ENCODE peak calls at places on chromosomes 6 and 20, in ten cellular contexts. One of them, this sample, is unnamed.

GRCh38 chr6:149459761-149460160 is 25.1 kb downstream of the ZC3H12D start:
- DNase-seq in cardiac fibroblast: no peak
- DNase-seq in H9: no peak
- DNase-seq in DMS79: no peak
- DNase-seq in stimulated activated naive CD8-positive, alpha-beta T cell treated with anti-CD3 and anti-CD28 coated beads, Interleukin-15, Interleukin-2, amounts not matched to agents 100 U/mL and 50 U/mL, for 24 hours: no peak
- DNase-seq in amygdala: no peak
- DNase-seq in activated CD4-positive, alpha-beta T cell treated with anti-CD3 and anti-CD28 coated beads, Interleukin-2, amount 10 ng/mL, durations not matched to agents 24 days and 14 days: no peak
- DNase-seq in H7: no peak
- DNase-seq in naive thymus-derived CD4-positive, alpha-beta T cell: no peak
- DNase-seq in COR-L47: no peak
- DNase-seq in this sample: no peak

GRCh38 chr6:111061493-111061892 is 25.8 kb upstream of the SLC16A10 start:
- DNase-seq in stimulated activated naive CD8-positive, alpha-beta T cell treated with anti-CD3 and anti-CD28 coated beads, Interleukin-15, Interleukin-2, amounts not matched to agents 100 U/mL and 50 U/mL, for 24 hours: no peak
- DNase-seq in COR-L47: no peak
- DNase-seq in activated CD4-positive, alpha-beta T cell treated with anti-CD3 and anti-CD28 coated beads, Interleukin-2, amount 10 ng/mL, durations not matched to agents 24 days and 14 days: no peak
- DNase-seq in H7: no peak
- DNase-seq in amygdala: no peak
- DNase-seq in cardiac fibroblast: no peak
- DNase-seq in DMS79: no peak
- DNase-seq in naive thymus-derived CD4-positive, alpha-beta T cell: no peak
- DNase-seq in H9: no peak
- DNase-seq in this sample: no peak

GRCh38 chr6:110295451-110296145 is 62.6 kb downstream of the METTL24 start:
- DNase-seq in amygdala: no peak
- DNase-seq in stimulated activated naive CD8-positive, alpha-beta T cell treated with anti-CD3 and anti-CD28 coated beads, Interleukin-15, Interleukin-2, amounts not matched to agents 100 U/mL and 50 U/mL, for 24 hours: no peak
- DNase-seq in COR-L47: no peak
- DNase-seq in H9: no peak
- DNase-seq in activated CD4-positive, alpha-beta T cell treated with anti-CD3 and anti-CD28 coated beads, Interleukin-2, amount 10 ng/mL, durations not matched to agents 24 days and 14 days: no peak
- DNase-seq in H7: no peak
- DNase-seq in cardiac fibroblast: no peak
- DNase-seq in naive thymus-derived CD4-positive, alpha-beta T cell: no peak
- DNase-seq in DMS79: no peak
- DNase-seq in this sample: no peak

GRCh38 chr20:24873015-24873620 is 76.0 kb upstream of the CST7 start:
- DNase-seq in stimulated activated naive CD8-positive, alpha-beta T cell treated with anti-CD3 and anti-CD28 coated beads, Interleukin-15, Interleukin-2, amounts not matched to agents 100 U/mL and 50 U/mL, for 24 hours: no peak
- DNase-seq in H7: no peak
- DNase-seq in DMS79: no peak
- DNase-seq in amygdala: no peak
- DNase-seq in COR-L47: no peak
- DNase-seq in naive thymus-derived CD4-positive, alpha-beta T cell: no peak
- DNase-seq in H9: no peak
- DNase-seq in cardiac fibroblast: no peak
- DNase-seq in activated CD4-positive, alpha-beta T cell treated with anti-CD3 and anti-CD28 coated beads, Interleukin-2, amount 10 ng/mL, durations not matched to agents 24 days and 14 days: no peak
- DNase-seq in this sample: no peak

GRCh38 chr6:158839796-158840195 is 20.6 kb upstream of the EZR start:
- DNase-seq in DMS79: no peak
- DNase-seq in cardiac fibroblast: no peak
- DNase-seq in amygdala: no peak
- DNase-seq in naive thymus-derived CD4-positive, alpha-beta T cell: no peak
- DNase-seq in stimulated activated naive CD8-positive, alpha-beta T cell treated with anti-CD3 and anti-CD28 coated beads, Interleukin-15, Interleukin-2, amounts not matched to agents 100 U/mL and 50 U/mL, for 24 hours: no peak
- DNase-seq in activated CD4-positive, alpha-beta T cell treated with anti-CD3 and anti-CD28 coated beads, Interleukin-2, amount 10 ng/mL, durations not matched to agents 24 days and 14 days: no peak
- DNase-seq in H9: no peak
- DNase-seq in H7: no peak
- DNase-seq in COR-L47: no peak
- DNase-seq in this sample: no peak

GRCh38 chr6:154805288-154805911 is 72.2 kb downstream of the SCAF8 start:
- DNase-seq in stimulated activated naive CD8-positive, alpha-beta T cell treated with anti-CD3 and anti-CD28 coated beads, Interleukin-15, Interleukin-2, amounts not matched to agents 100 U/mL and 50 U/mL, for 24 hours: no peak
- DNase-seq in naive thymus-derived CD4-positive, alpha-beta T cell: peak
- DNase-seq in cardiac fibroblast: peak
- DNase-seq in DMS79: no peak
- DNase-seq in H9: no peak
- DNase-seq in H7: peak
- DNase-seq in COR-L47: peak
- DNase-seq in activated CD4-positive, alpha-beta T cell treated with anti-CD3 and anti-CD28 coated beads, Interleukin-2, amount 10 ng/mL, durations not matched to agents 24 days and 14 days: no peak
- DNase-seq in amygdala: no peak
- DNase-seq in this sample: peak

GRCh38 chr6:33571637-33572316 is 8.3 kb downstream of the BAK1 start:
- DNase-seq in COR-L47: no peak
- DNase-seq in DMS79: no peak
- DNase-seq in H9: no peak
- DNase-seq in naive thymus-derived CD4-positive, alpha-beta T cell: no peak
- DNase-seq in activated CD4-positive, alpha-beta T cell treated with anti-CD3 and anti-CD28 coated beads, Interleukin-2, amount 10 ng/mL, durations not matched to agents 24 days and 14 days: no peak
- DNase-seq in amygdala: no peak
- DNase-seq in cardiac fibroblast: no peak
- DNase-seq in H7: no peak
- DNase-seq in stimulated activated naive CD8-positive, alpha-beta T cell treated with anti-CD3 and anti-CD28 coated beads, Interleukin-15, Interleukin-2, amounts not matched to agents 100 U/mL and 50 U/mL, for 24 hours: no peak
- DNase-seq in this sample: no peak

GRCh38 chr6:150200428-150201105 is 57.7 kb downstream of the PPP1R14C start:
- DNase-seq in cardiac fibroblast: no peak
- DNase-seq in amygdala: no peak
- DNase-seq in naive thymus-derived CD4-positive, alpha-beta T cell: no peak
- DNase-seq in activated CD4-positive, alpha-beta T cell treated with anti-CD3 and anti-CD28 coated beads, Interleukin-2, amount 10 ng/mL, durations not matched to agents 24 days and 14 days: no peak
- DNase-seq in DMS79: no peak
- DNase-seq in H9: no peak
- DNase-seq in stimulated activated naive CD8-positive, alpha-beta T cell treated with anti-CD3 and anti-CD28 coated beads, Interleukin-15, Interleukin-2, amounts not matched to agents 100 U/mL and 50 U/mL, for 24 hours: no peak
- DNase-seq in H7: no peak
- DNase-seq in COR-L47: no peak
- DNase-seq in this sample: no peak

GRCh38 chr20:2364014-2364413 is 16.7 kb upstream of the TGM6 start:
- DNase-seq in activated CD4-positive, alpha-beta T cell treated with anti-CD3 and anti-CD28 coated beads, Interleukin-2, amount 10 ng/mL, durations not matched to agents 24 days and 14 days: no peak
- DNase-seq in cardiac fibroblast: peak
- DNase-seq in stimulated activated naive CD8-positive, alpha-beta T cell treated with anti-CD3 and anti-CD28 coated beads, Interleukin-15, Interleukin-2, amounts not matched to agents 100 U/mL and 50 U/mL, for 24 hours: no peak
- DNase-seq in COR-L47: no peak
- DNase-seq in naive thymus-derived CD4-positive, alpha-beta T cell: no peak
- DNase-seq in amygdala: no peak
- DNase-seq in H7: no peak
- DNase-seq in H9: no peak
- DNase-seq in DMS79: no peak
- DNase-seq in this sample: no peak

GRCh38 chr20:20410678-20411077 is 42.8 kb downstream of the INSM1 start:
- DNase-seq in activated CD4-positive, alpha-beta T cell treated with anti-CD3 and anti-CD28 coated beads, Interleukin-2, amount 10 ng/mL, durations not matched to agents 24 days and 14 days: no peak
- DNase-seq in naive thymus-derived CD4-positive, alpha-beta T cell: no peak
- DNase-seq in amygdala: no peak
- DNase-seq in H9: peak
- DNase-seq in DMS79: peak
- DNase-seq in stimulated activated naive CD8-positive, alpha-beta T cell treated with anti-CD3 and anti-CD28 coated beads, Interleukin-15, Interleukin-2, amounts not matched to agents 100 U/mL and 50 U/mL, for 24 hours: no peak
- DNase-seq in cardiac fibroblast: peak
- DNase-seq in COR-L47: peak
- DNase-seq in H7: peak
- DNase-seq in this sample: no peak

GRCh38 chr6:164409309-164410009 is 899.9 kb downstream of the C6orf118 start:
- DNase-seq in activated CD4-positive, alpha-beta T cell treated with anti-CD3 and anti-CD28 coated beads, Interleukin-2, amount 10 ng/mL, durations not matched to agents 24 days and 14 days: no peak
- DNase-seq in COR-L47: no peak
- DNase-seq in H7: no peak
- DNase-seq in H9: no peak
- DNase-seq in stimulated activated naive CD8-positive, alpha-beta T cell treated with anti-CD3 and anti-CD28 coated beads, Interleukin-15, Interleukin-2, amounts not matched to agents 100 U/mL and 50 U/mL, for 24 hours: no peak
- DNase-seq in naive thymus-derived CD4-positive, alpha-beta T cell: no peak
- DNase-seq in DMS79: no peak
- DNase-seq in cardiac fibroblast: no peak
- DNase-seq in amygdala: no peak
- DNase-seq in this sample: no peak

GRCh38 chr6:4588163-4588562 is 188.0 kb upstream of the CDYL start:
- DNase-seq in activated CD4-positive, alpha-beta T cell treated with anti-CD3 and anti-CD28 coated beads, Interleukin-2, amount 10 ng/mL, durations not matched to agents 24 days and 14 days: no peak
- DNase-seq in DMS79: no peak
- DNase-seq in H9: no peak
- DNase-seq in amygdala: no peak
- DNase-seq in stimulated activated naive CD8-positive, alpha-beta T cell treated with anti-CD3 and anti-CD28 coated beads, Interleukin-15, Interleukin-2, amounts not matched to agents 100 U/mL and 50 U/mL, for 24 hours: no peak
- DNase-seq in H7: no peak
- DNase-seq in COR-L47: no peak
- DNase-seq in naive thymus-derived CD4-positive, alpha-beta T cell: no peak
- DNase-seq in cardiac fibroblast: no peak
- DNase-seq in this sample: no peak

GRCh38 chr6:87917861-87918260 is 129.8 kb upstream of the SPACA1 start:
- DNase-seq in H7: no peak
- DNase-seq in DMS79: no peak
- DNase-seq in H9: no peak
- DNase-seq in naive thymus-derived CD4-positive, alpha-beta T cell: no peak
- DNase-seq in amygdala: no peak
- DNase-seq in activated CD4-positive, alpha-beta T cell treated with anti-CD3 and anti-CD28 coated beads, Interleukin-2, amount 10 ng/mL, durations not matched to agents 24 days and 14 days: no peak
- DNase-seq in COR-L47: no peak
- DNase-seq in stimulated activated naive CD8-positive, alpha-beta T cell treated with anti-CD3 and anti-CD28 coated beads, Interleukin-15, Interleukin-2, amounts not matched to agents 100 U/mL and 50 U/mL, for 24 hours: no peak
- DNase-seq in cardiac fibroblast: no peak
- DNase-seq in this sample: no peak

GRCh38 chr6:119821380-119821779 is 471.8 kb upstream of the MAN1A1 start:
- DNase-seq in H7: no peak
- DNase-seq in naive thymus-derived CD4-positive, alpha-beta T cell: no peak
- DNase-seq in amygdala: no peak
- DNase-seq in activated CD4-positive, alpha-beta T cell treated with anti-CD3 and anti-CD28 coated beads, Interleukin-2, amount 10 ng/mL, durations not matched to agents 24 days and 14 days: no peak
- DNase-seq in H9: no peak
- DNase-seq in cardiac fibroblast: no peak
- DNase-seq in DMS79: no peak
- DNase-seq in COR-L47: no peak
- DNase-seq in stimulated activated naive CD8-positive, alpha-beta T cell treated with anti-CD3 and anti-CD28 coated beads, Interleukin-15, Interleukin-2, amounts not matched to agents 100 U/mL and 50 U/mL, for 24 hours: no peak
- DNase-seq in this sample: no peak

This sample was measured in HTR-8/SVneo.